ENCODE peak calls at places on chromosomes 1 and 21, in five cellular contexts. Z, K, C, V and T are unnamed samples.

GRCh38 chr1:66298427-66298826 is 235.5 kb upstream of the SGIP1 start:
- DNase-seq in K (no peak), Z (no peak), C (no peak), V (no peak), T (no peak)

GRCh38 chr1:3580231-3580630 is 31.1 kb downstream of the MEGF6 start:
- DNase-seq in K (no peak), Z (no peak), C (no peak), V (no peak), T (no peak)

GRCh38 chr1:156760092-156760795 is 7.1 kb upstream of the PRCC start:
- DNase-seq in K (no peak), C (no peak), V (no peak), Z (no peak), T (no peak)

GRCh38 chr1:45583666-45584350 is at the start of gene NASP:
- DNase-seq in Z (peak; percentile 92), C (peak; percentile 90), V (peak; percentile 86), K (peak; percentile 86), T (no peak)

GRCh38 chr1:203103201-203103600 is 17.4 kb upstream of the MYOG start:
- DNase-seq in K (no peak), V (no peak), Z (no peak), C (no peak), T (no peak)

GRCh38 chr21:42219606-42220137 is 732 bp downstream of the ABCG1 start:
- DNase-seq in Z (peak; percentile 39), K (no peak), V (peak; percentile 43), C (no peak), T (no peak)

GRCh38 chr1:15106608-15107007 is 46.9 kb upstream of the TMEM51 start:
- DNase-seq in V (no peak), K (peak; percentile 18), Z (no peak), C (peak; percentile 59), T (no peak)

GRCh38 chr21:46555678-46556077 is 49.2 kb downstream of the S100B start:
- DNase-seq in V (no peak), Z (no peak), K (no peak), C (no peak), T (no peak)

GRCh38 chr1:157092831-157093230 is 6.8 kb downstream of the ETV3L start:
- DNase-seq in K (no peak), C (peak; percentile 29), V (peak; percentile 27), Z (no peak), T (no peak)

GRCh38 chr21:38817371-38818335 is 11.9 kb downstream of the ETS2 start:
- DNase-seq in Z (no peak), V (no peak), C (no peak), K (peak; percentile 87), T (no peak)

GRCh38 chr1:84374991-84375838 is 23.1 kb upstream of the DNASE2B start:
- DNase-seq in Z (no peak), V (no peak), C (peak; percentile 12), K (no peak), T (peak; percentile 4)

GRCh38 chr1:202160377-202160940 is at the start of gene PTPN7:
- DNase-seq in Z (no peak), V (no peak), C (no peak), K (no peak), T (no peak)

GRCh38 chr1:212920895-212921294 is 29.4 kb upstream of the VASH2 start:
- DNase-seq in Z (no peak), C (no peak), K (no peak), V (peak; percentile 53), T (no peak)

GRCh38 chr1:34911465-34911864 is 18.0 kb downstream of the DLGAP3 start:
- DNase-seq in K (no peak), V (no peak), Z (no peak), C (no peak), T (no peak)

GRCh38 chr1:204349602-204350001 is 10.1 kb downstream of the PLEKHA6 start:
- DNase-seq in V (no peak), K (no peak), C (no peak), Z (no peak), T (no peak)

GRCh38 chr1:181424786-181425403 is 58.4 kb upstream of the CACNA1E start:
- DNase-seq in K (peak; percentile 64), C (peak; percentile 88), Z (peak; percentile 91), V (peak; percentile 95), T (peak; percentile 23)

GRCh38 chr1:181417915-181418314 is 65.4 kb upstream of the CACNA1E start:
- DNase-seq in Z (no peak), V (no peak), C (no peak), K (no peak), T (no peak)

GRCh38 chr1:181425566-181425965 is 57.8 kb upstream of the CACNA1E start:
- DNase-seq in C (no peak), V (no peak), Z (no peak), K (no peak), T (no peak)

GRCh38 chr1:181423301-181423918 is 59.9 kb upstream of the CACNA1E start:
- DNase-seq in C (peak; percentile 76), K (peak; percentile 48), V (peak; percentile 73), Z (peak; percentile 64), T (no peak)
- TF ChIP-seq CTCF in C (peak; percentile 27), K (peak; percentile 55), V (peak; percentile 61), Z (peak; percentile 29), T (peak; percentile 12)

DNA sequence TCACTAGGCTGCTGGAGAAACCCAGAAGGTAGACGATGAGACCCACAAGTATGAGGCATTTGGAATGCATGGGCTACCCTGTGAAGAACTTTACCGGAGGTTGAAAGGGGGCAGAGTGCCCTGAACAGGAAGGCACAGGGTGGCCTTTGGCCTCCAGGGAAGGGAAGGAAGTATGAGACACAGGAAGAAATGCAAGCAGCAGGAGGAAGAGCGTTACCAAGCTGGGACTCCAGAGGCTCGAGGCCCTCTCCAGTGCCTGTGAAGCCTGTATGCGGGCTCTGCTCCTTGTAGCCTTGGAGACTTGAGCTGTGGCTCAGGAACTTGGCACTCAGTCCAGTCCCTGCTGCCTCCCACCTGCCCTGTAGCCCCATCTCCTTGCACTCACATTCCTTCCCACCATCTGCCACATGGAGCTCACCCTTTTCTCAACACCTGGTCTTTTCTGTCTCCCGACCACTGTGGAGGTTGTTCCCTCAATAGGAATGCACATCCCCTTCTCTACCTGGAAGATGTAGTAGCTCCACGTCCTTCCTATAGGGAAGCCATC is 33.5 kb upstream of the RNF19B start:
- DNase-seq in Z (no peak), K (no peak), V (no peak), C (no peak), T (no peak)
- TF ChIP-seq CTCF in Z (no peak), K (no peak), V (no peak), C (no peak), T (no peak)

GRCh38 chr1:38028105-38028591 is 15.6 kb downstream of the UTP11 start:
- DNase-seq in C (no peak), K (no peak), Z (no peak), V (peak; percentile 43), T (no peak)

GRCh38 chr1:38029081-38029681 is 16.6 kb downstream of the UTP11 start:
- DNase-seq in V (peak; percentile 88), K (no peak), Z (no peak), C (peak; percentile 47), T (no peak)

GRCh38 chr1:38027201-38028104 is 14.9 kb downstream of the UTP11 start:
- DNase-seq in Z (no peak), C (no peak), V (no peak), K (no peak), T (no peak)

GRCh38 chr1:38029725-38030511 is 16.7 kb downstream of the POU3F1 start:
- DNase-seq in V (peak; percentile 53), Z (no peak), C (peak; percentile 76), K (peak; percentile 64), T (no peak)

GRCh38 chr1:38028671-38029070 is 16.1 kb downstream of the UTP11 start:
- DNase-seq in Z (no peak), V (peak; percentile 49), K (no peak), C (no peak), T (no peak)
- TF ChIP-seq CTCF in Z (no peak), V (peak; percentile 45), K (peak; percentile 23), C (no peak), T (no peak)

DNA sequence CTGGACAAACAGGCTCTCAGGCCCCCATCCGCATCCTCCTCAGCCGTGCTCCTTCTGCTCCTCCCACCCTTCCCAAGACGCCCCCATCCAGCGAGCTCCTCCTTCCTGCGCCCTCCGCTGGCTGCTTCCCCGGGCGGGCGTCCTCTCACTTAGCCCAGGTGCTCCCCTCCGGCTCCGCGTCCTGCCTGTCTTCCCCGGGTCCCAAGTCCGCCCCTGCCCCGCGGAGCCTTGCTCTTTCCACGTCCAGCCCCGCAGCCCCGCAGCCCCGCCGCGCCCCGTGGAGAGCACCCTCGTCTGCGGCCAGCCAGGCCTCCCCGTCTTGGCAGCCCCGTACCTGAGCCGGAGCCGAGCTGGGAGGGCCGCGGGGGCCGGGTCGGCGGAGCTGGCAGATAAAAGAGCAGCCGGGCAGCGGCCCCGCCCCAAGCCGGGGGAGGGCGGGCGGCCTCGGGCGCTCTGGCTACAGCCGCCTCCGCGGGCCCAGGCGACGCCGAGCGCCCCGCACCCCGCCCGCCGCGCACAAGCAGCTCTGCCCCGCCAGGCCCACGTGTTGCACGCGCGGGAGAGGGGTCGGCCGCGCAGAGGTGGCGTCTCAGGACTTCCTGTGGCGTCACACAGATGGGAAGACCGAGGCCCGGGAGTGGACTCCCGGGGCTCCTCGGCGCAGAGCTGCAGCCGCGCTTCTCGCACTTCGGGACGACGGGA is at the start of gene PAQR7:
- DNase-seq in Z (peak; percentile 70), K (peak; percentile 44), C (peak; percentile 91), V (peak; percentile 90), T (peak; percentile 43)
- TF ChIP-seq CTCF in Z (no peak), K (peak; percentile 36), C (no peak), V (no peak), T (peak; percentile 13)

DNA sequence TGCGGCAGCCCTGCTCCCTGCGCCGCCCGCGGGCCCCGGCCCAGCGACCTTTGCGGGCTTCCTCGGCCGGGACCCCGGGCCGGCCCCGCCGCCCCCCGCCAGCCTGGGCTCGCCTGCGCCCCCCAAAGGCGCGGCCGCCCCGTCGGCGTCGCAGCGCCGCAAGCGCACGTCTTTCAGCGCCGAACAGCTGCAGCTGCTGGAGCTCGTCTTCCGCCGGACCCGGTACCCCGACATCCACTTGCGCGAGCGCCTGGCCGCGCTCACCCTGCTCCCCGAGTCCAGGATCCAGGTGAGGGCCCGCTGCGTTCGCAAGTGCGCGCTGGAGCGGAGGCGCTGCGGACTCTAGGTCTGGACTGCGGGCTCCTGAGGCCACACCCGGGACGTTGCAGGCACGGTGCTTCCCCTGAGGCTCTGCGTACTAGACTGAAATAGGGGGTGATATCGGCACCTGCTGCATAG is 351 bp downstream of the MIXL1 start:
- DNase-seq in K (no peak), V (peak; percentile 77), C (peak; percentile 28), Z (peak; percentile 31), T (no peak)
- TF ChIP-seq CTCF in K (no peak), V (no peak), C (no peak), Z (no peak), T (no peak)

GRCh38 chr1:17762313-17762712 is 7.2 kb downstream of the ACTL8 start:
- DNase-seq in K (no peak), V (no peak), C (no peak), Z (no peak), T (no peak)

GRCh38 chr1:17757426-17757825 is 2.3 kb downstream of the ACTL8 start:
- DNase-seq in K (no peak), Z (no peak), C (no peak), V (no peak), T (no peak)

GRCh38 chr1:17763995-17764394 is 8.9 kb downstream of the ACTL8 start:
- DNase-seq in K (no peak), Z (no peak), V (no peak), C (no peak), T (no peak)

GRCh38 chr1:17755120-17755519 is at the start of gene ACTL8:
- DNase-seq in V (no peak), C (no peak), K (no peak), Z (peak; percentile 36), T (no peak)

GRCh38 chr1:17759114-17759513 is 4.0 kb downstream of the ACTL8 start:
- DNase-seq in K (no peak), Z (peak; percentile 34), V (peak; percentile 27), C (no peak), T (no peak)
- TF ChIP-seq CTCF in K (peak; percentile 50), Z (peak; percentile 64), V (peak; percentile 61), C (no peak), T (peak; percentile 7)

GRCh38 chr1:18828224-18828623 is 31.2 kb downstream of the TAS1R2 start:
- DNase-seq in C (no peak), V (no peak), Z (no peak), K (no peak), T (no peak)
- TF ChIP-seq CTCF in C (no peak), V (no peak), Z (no peak), K (no peak), T (no peak)